ENCODE peak calls at places on chromosomes 2 and 18, in five cellular contexts. Y is heart right ventricle, E is Peyer's patch, Q is PC-9, G is lower lobe of right lung. I is an unnamed sample.

GRCh38 chr2:160803881-160804280 is 310.3 kb upstream of the RBMS1 start:
- DNase-seq in G (no peak), Q (no peak), Y (no peak), E (no peak), I (no peak)

GRCh38 chr18:23838233-23838632 is 149.0 kb downstream of the LAMA3 start:
- DNase-seq in Q (no peak), Y (no peak), G (no peak), E (no peak), I (no peak)

GRCh38 chr2:190867832-190868231 is 12.8 kb upstream of the GLS start:
- DNase-seq in Q (no peak), G (no peak), E (no peak), Y (no peak), I (no peak)

GRCh38 chr2:189609853-189610252 is 29.3 kb upstream of the SLC40A1 start:
- DNase-seq in E (no peak), Y (no peak), Q (no peak), G (no peak), I (no peak)

GRCh38 chr18:25726278-25726677 is 364.1 kb downstream of the SS18 start:
- DNase-seq in Y (no peak), G (no peak), E (no peak), Q (no peak), I (no peak)

GRCh38 chr18:56210466-56210865 is 427.9 kb downstream of the TXNL1 start:
- DNase-seq in G (no peak), Q (no peak), Y (no peak), E (no peak), I (no peak)

GRCh38 chr18:12346240-12346565 is 30.8 kb downstream of the AFG3L2 start:
- DNase-seq in Y (no peak), G (no peak), E (no peak), Q (no peak), I (no peak)

GRCh38 chr18:6405237-6406074 is 9.3 kb downstream of the L3MBTL4 start:
- DNase-seq in Y (no peak), Q (no peak), G (no peak), E (no peak), I (no peak)

GRCh38 chr2:9138507-9139085 is 68.0 kb upstream of the ASAP2 start:
- DNase-seq in Q (no peak), G (no peak), E (no peak), Y (no peak), I (no peak)
- TF ChIP-seq CTCF in Q (no peak), G (no peak), E (no peak), Y (no peak), I (peak; percentile 61)

DNA sequence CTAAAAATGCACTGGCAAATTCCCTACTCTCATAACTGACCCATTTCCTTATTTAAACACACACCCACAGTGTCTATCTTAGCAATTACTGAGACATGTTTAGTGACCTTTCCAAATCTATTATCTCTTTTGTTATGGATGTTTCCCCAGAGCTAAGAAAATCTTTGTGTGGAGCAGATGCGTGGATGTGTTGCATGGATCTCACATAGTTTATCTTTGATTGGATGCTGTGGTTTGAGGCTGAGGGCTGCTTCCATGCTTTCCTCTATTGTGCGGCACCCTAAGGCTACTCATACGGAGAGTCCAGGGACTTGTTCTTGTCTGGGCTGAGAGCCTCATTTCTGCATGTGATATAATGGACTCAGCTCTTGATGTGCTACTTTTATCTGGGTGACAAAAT is 4.7 kb downstream of the ANKZF1 start:
- DNase-seq in Y (no peak), E (no peak), Q (no peak), G (no peak), I (no peak)
- TF ChIP-seq CTCF in Y (no peak), E (no peak), Q (no peak), G (no peak), I (no peak)

GRCh38 chr2:171260471-171261424 is 100.1 kb upstream of the TLK1 start:
- DNase-seq in G (no peak), E (no peak), Q (peak; percentile 51), Y (no peak), I (no peak)
- TF ChIP-seq CTCF in G (no peak), E (no peak), Q (no peak), Y (no peak), I (no peak)

DNA sequence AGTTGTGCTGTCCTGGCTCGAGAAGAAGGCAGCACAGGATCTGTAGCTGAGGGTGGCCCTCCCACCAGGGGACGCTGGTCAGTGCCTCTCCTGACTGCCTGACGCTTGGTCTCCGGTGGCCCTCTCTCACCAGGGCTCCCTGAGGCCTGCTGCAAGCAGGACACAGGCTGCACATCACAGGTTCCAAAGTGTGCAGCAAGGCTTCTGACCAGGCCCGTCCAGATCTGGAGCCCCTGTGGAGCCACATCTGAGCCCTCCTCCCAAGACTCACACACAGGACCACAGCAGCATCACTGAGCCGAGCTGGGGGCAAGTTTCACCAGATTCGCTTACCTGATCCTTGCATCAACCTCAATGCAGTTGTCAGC is 12.1 kb downstream of the AMER3 start:
- DNase-seq in Q (no peak), E (no peak), Y (no peak), G (no peak), I (no peak)
- TF ChIP-seq CTCF in Q (no peak), E (no peak), Y (no peak), G (no peak), I (peak; percentile 4)

DNA sequence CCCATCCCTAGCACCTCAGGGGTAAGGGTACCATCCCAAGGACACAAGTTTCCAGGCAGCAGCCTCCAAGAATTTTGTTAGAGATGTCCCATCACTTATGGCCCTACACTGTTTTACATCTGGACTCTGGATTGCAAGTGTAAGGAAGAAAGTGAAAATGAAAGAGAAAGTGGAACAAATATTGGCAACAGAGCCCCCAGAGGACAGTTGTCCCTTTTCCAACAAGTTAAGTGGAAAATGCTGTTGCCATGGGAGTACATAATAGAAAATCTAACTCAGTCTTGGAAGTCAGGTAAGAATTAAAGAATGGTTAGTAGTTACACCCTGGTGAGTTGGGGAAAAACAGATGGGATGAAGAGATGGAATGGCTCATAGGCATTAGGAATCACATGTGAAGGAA is 50.6 kb downstream of the TTC21B start:
- DNase-seq in E (no peak), Y (no peak), G (no peak), Q (no peak), I (no peak)
- TF ChIP-seq CTCF in E (no peak), Y (no peak), G (no peak), Q (no peak), I (no peak)

DNA sequence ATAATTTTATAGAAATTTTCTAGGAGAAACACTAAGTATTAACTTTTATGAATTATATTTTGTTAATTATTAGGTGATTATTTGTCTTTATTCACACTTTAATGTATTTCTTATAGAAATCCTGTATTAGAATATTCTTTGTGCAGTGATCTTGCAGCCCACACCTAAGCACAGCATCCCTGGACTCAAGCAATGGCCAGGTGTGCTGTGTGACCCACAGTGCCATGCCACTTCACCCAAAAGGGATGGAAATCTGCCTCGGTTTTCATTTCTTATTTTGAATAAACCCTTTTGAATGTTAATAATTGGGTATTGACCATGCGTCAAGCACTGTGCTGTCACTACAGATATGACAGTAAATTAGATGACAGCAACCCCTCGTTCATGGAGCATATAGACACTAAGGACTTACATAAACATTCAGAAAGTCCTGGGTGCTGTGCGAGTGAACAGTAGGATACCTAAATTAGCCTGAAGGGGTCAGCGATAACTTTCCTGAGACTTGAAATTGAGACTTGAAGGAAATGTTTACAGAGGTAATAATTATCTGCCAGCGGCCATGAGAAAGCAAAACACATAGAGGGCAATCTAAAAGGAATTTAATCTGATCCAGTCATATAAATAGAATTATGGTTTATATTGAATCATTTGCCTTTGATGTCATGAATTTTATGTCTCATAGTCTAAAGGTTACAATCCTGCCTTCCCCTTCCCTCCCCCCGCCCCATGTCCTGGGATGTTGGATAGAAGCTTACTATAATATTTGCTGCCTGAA is 52.7 kb upstream of the CALCRL start:
- DNase-seq in E (no peak), Q (peak; percentile 35), Y (no peak), G (no peak), I (peak; percentile 28)
- TF ChIP-seq CTCF in E (peak; percentile 51), Q (peak; percentile 23), Y (no peak), G (peak; percentile 20), I (no peak)

GRCh38 chr2:177665328-177665727 is 272.8 kb downstream of the AGPS start:
- DNase-seq in E (no peak), Y (no peak), G (no peak), Q (no peak), I (no peak)

GRCh38 chr2:177667626-177668025 is 275.1 kb downstream of the AGPS start:
- DNase-seq in G (no peak), Q (no peak), Y (no peak), E (no peak), I (peak; percentile 48)

GRCh38 chr2:177666408-177666807 is 273.8 kb downstream of the AGPS start:
- DNase-seq in Q (no peak), G (no peak), E (no peak), Y (no peak), I (peak; percentile 4)

GRCh38 chr2:177668617-177669016 is 276.0 kb downstream of the AGPS start:
- DNase-seq in E (no peak), Q (no peak), G (no peak), Y (no peak), I (no peak)

DNA sequence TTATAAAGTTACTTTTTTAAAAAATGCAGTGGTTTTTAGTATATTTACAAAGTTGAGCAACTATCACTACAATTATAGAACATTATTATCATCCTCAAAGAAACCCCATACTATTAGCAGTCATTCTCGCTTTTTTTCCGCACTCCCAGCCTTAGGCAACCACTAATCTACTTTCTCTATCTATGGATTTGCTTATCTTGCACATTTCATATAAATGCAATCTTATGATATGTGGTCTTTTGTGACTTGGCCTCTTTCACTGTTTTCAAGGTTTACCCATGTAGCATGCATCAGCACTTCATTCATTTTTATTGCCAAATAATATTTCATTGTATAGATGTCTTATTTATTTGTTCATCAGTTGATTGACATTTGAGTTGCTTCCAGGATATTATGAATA is 273.4 kb downstream of the AGPS start:
- DNase-seq in Q (no peak), Y (no peak), E (no peak), G (no peak), I (no peak)
- TF ChIP-seq CTCF in Q (no peak), Y (no peak), E (no peak), G (no peak), I (no peak)

GRCh38 chr18:10546557-10547300 is 20.9 kb downstream of the NAPG start:
- DNase-seq in G (no peak), Q (no peak), E (no peak), Y (no peak), I (no peak)

GRCh38 chr18:10543277-10543676 is 17.4 kb downstream of the NAPG start:
- DNase-seq in E (no peak), Y (no peak), Q (no peak), G (no peak), I (no peak)

DNA sequence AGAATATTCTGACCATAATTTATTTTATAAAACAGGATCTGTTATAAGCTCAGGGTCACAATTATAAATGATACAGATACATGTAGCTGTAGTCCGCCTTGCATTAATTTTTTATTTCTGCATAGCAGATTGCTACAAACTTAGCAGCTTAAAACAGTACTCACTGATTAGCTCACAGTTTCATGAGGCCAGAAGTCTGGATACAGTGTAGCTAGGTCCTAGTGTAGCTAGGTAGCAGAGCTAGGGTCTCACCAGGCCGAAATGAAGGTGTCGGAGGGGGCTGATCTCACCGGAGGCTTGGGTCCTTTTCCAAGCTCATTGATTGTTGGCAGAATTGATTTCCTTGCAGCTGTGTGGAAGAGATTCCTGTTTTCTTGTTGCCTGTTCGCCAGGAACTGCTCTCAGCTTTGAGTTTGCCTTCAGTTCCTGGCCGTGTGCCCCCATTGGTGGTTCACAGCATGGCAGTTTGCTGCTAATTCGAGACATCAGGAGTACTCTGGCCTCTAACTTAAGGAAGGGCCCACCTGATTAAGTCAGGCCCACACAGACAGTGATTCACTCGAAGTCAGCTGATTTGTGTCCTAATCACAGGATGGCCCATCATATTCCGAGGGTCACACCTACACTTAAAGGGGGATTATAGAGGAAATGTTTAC is 18.4 kb downstream of the NAPG start:
- DNase-seq in E (no peak), Y (peak; percentile 36), G (no peak), Q (no peak), I (no peak)
- TF ChIP-seq CTCF in E (no peak), Y (no peak), G (no peak), Q (no peak), I (no peak)